ENCODE peak calls at places on chromosomes 12 and 14, in four cellular contexts. E is ACHN, U is NCI-H1092, L is progenitor cell of endocrine pancreas. K is an unnamed sample.

GRCh38 chr14:51561141-51561540 is 90.6 kb upstream of the FRMD6 start:
- DNase-seq in L (no peak), E (no peak), U (no peak), K (no peak)

GRCh38 chr14:104895786-104896642 is 28.7 kb upstream of the PLD4 start:
- DNase-seq in E (no peak), L (no peak), U (peak), K (no peak)

GRCh38 chr12:109448272-109448671 is 28.8 kb downstream of the KCTD10 start:
- DNase-seq in E (no peak), L (no peak), U (no peak), K (no peak)

GRCh38 chr12:89768586-89769482 is 60.2 kb upstream of the ATP2B1 start:
- DNase-seq in U (no peak), L (no peak), E (peak), K (peak)

GRCh38 chr12:2794736-2795289 is at the start of gene FKBP4:
- DNase-seq in L (peak), E (peak), U (peak), K (peak)

GRCh38 chr14:100754020-100754419 is 27.3 kb downstream of the DLK1 start:
- DNase-seq in E (no peak), U (no peak), L (no peak), K (no peak)

GRCh38 chr12:52415870-52416750 is 10.0 kb upstream of the KRT82 start:
- DNase-seq in U (no peak), L (no peak), E (no peak), K (peak)

GRCh38 chr14:77508876-77509275 is 10.3 kb upstream of the ISM2 start:
- DNase-seq in E (no peak), U (no peak), L (no peak), K (no peak)

GRCh38 chr14:32606297-32606696 is 277.2 kb downstream of the AKAP6 start:
- DNase-seq in U (no peak), L (no peak), E (no peak), K (no peak)

GRCh38 chr14:52961060-52961639 is 10.3 kb upstream of the FERMT2 start:
- DNase-seq in U (peak), E (peak), L (no peak), K (peak)

GRCh38 chr12:96223411-96224218 is 29.4 kb downstream of the ELK3 start:
- DNase-seq in U (no peak), E (no peak), L (no peak), K (no peak)

GRCh38 chr12:50621435-50622304 is 116.9 kb downstream of the DIP2B start:
- DNase-seq in U (no peak), E (no peak), L (no peak), K (peak)

GRCh38 chr12:2084553-2085296 is 31.9 kb downstream of the CACNA1C start:
- DNase-seq in L (no peak), E (no peak), U (no peak), K (no peak)

GRCh38 chr12:52691076-52691764 is 11.0 kb upstream of the KRT1 start:
- DNase-seq in L (no peak), E (peak), U (peak), K (no peak)

GRCh38 chr14:51305761-51306160 is 65.7 kb downstream of the TMX1 start:
- DNase-seq in L (no peak), U (no peak), E (no peak), K (no peak)

GRCh38 chr12:75505706-75506312 is 5.6 kb downstream of the KRR1 start:
- DNase-seq in E (peak), L (no peak), U (no peak), K (no peak)

GRCh38 chr12:124921200-124922008 is 7.0 kb upstream of the UBC start:
- DNase-seq in U (no peak), E (peak), L (no peak), K (peak)

GRCh38 chr12:50403001-50403440 is 2.3 kb downstream of the LARP4 start:
- DNase-seq in L (no peak), U (no peak), E (no peak), K (no peak)

GRCh38 chr14:91835920-91836843 is 31.2 kb downstream of the TC2N start:
- DNase-seq in U (peak), E (peak), L (peak), K (peak)

GRCh38 chr12:13093191-13093849 is 10.1 kb downstream of the GSG1 start:
- DNase-seq in E (peak), L (no peak), U (no peak), K (no peak)

GRCh38 chr14:106327234-106327633 is 800.9 kb downstream of the TMEM121 start:
- DNase-seq in U (no peak), E (no peak), L (no peak), K (no peak)

GRCh38 chr12:70849265-70849960 is 71.1 kb downstream of the PTPRR start:
- DNase-seq in E (peak), L (no peak), U (no peak), K (peak)

GRCh38 chr14:68964300-68965093 is 14.6 kb downstream of the ACTN1 start:
- DNase-seq in U (no peak), E (no peak), L (no peak), K (no peak)

GRCh38 chr14:81247271-81247766 is 26.6 kb upstream of the GTF2A1 start:
- DNase-seq in E (no peak), L (no peak), U (no peak), K (no peak)

GRCh38 chr12:72790273-72790672 is 518.1 kb downstream of the TRHDE start:
- DNase-seq in E (no peak), L (no peak), U (no peak), K (no peak)

GRCh38 chr14:23631702-23632460 is 4.3 kb upstream of the DHRS2 start:
- DNase-seq in L (peak), U (peak), E (peak), K (peak)

GRCh38 chr12:10223208-10223607 is 10.5 kb downstream of the GABARAPL1 start:
- DNase-seq in U (no peak), E (no peak), L (no peak), K (no peak)

GRCh38 chr12:75722714-75723200 is 211.3 kb upstream of the KRR1 start:
- DNase-seq in U (no peak), E (peak), L (no peak), K (peak)

GRCh38 chr12:109764776-109765492 is 51.3 kb downstream of the FAM222A start:
- DNase-seq in L (no peak), U (no peak), E (no peak), K (no peak)

GRCh38 chr14:69240527-69241173 is 19.3 kb upstream of the GALNT16 start:
- DNase-seq in L (no peak), U (no peak), E (no peak), K (no peak)

GRCh38 chr12:116654216-116654743 is 83.6 kb downstream of the SPRING1 start:
- DNase-seq in L (no peak), U (no peak), E (no peak), K (no peak)

GRCh38 chr12:13000935-13001724 is 1.1 kb upstream of the HEBP1 start:
- DNase-seq in E (peak), L (peak), U (peak), K (peak)

GRCh38 chr14:103561381-103562134 is 899 bp downstream of the BAG5 start:
- DNase-seq in L (no peak), E (peak), U (no peak), K (peak)

GRCh38 chr12:56336361-56337167 is 2.1 kb upstream of the IL23A start:
- DNase-seq in U (no peak), E (no peak), L (no peak), K (no peak)

GRCh38 chr14:64790478-64790877 is 86.3 kb downstream of the PLEKHG3 start:
- DNase-seq in U (no peak), L (no peak), E (no peak), K (no peak)

GRCh38 chr12:25052191-25053020 is 103.5 kb upstream of the BCAT1 start:
- DNase-seq in L (no peak), U (no peak), E (no peak), K (no peak)

GRCh38 chr12:127770123-127770522 is 496.8 kb upstream of the TMEM132C start:
- DNase-seq in E (no peak), L (no peak), U (no peak), K (no peak)

GRCh38 chr14:61864329-61864898 is 102.2 kb downstream of the SNAPC1 start:
- DNase-seq in L (no peak), U (no peak), E (no peak), K (no peak)

GRCh38 chr14:74263181-74263580 is 23.9 kb downstream of the VSX2 start:
- DNase-seq in E (no peak), L (no peak), U (no peak), K (no peak)